ENCODE peak calls at places on chromosomes 13 and 19, in four cellular contexts. M is neural crest cell, P is GM23248, D is skeletal muscle cell. G is an unnamed sample.
A peak's percentile ranks its signal among the peaks of the same experiment; 100 is the strongest.

GRCh38 chr19:42076375-42076944 is 494 bp downstream of the ZNF574 start:
- DNase-seq in M (no peak), P (no peak), D (no peak), G (no peak)

GRCh38 chr13:66896933-66897332 is 333.2 kb downstream of the PCDH9 start:
- DNase-seq in M (no peak), P (no peak), D (no peak), G (no peak)

GRCh38 chr13:36352350-36352749 is 6.2 kb upstream of the SPART start:
- DNase-seq in M (no peak), P (peak; percentile 52), D (no peak), G (no peak)

GRCh38 chr19:14081797-14082674 is 3.5 kb downstream of the C19orf67 start:
- DNase-seq in M (no peak), P (peak; percentile 81), D (no peak), G (no peak)

GRCh38 chr13:59623516-59623915 is 540.2 kb downstream of the DIAPH3 start:
- DNase-seq in M (no peak), P (no peak), D (no peak), G (no peak)

GRCh38 chr19:50728084-50728737 is 5.0 kb downstream of the CLEC11A start:
- DNase-seq in M (peak; percentile 89), P (peak; percentile 77), D (peak; percentile 49), G (peak; percentile 65)

GRCh38 chr19:18499055-18499775 is 22.7 kb downstream of the ELL start:
- DNase-seq in M (no peak), P (no peak), D (no peak), G (no peak)

GRCh38 chr19:1104452-1105216 is 840 bp downstream of the GPX4 start:
- DNase-seq in M (peak; percentile 64), P (peak; percentile 89), D (no peak), G (peak; percentile 86)

GRCh38 chr19:4497770-4498389 is 20.4 kb downstream of the PLIN4 start:
- DNase-seq in M (no peak), P (no peak), D (no peak), G (no peak)

GRCh38 chr13:111213964-111214726 is 99.0 kb downstream of the ARHGEF7 start:
- DNase-seq in M (no peak), P (no peak), D (no peak), G (no peak)

GRCh38 chr13:25085125-25085742 is 10.7 kb upstream of the PABPC3 start:
- DNase-seq in M (peak; percentile 38), P (peak; percentile 63), D (peak; percentile 5), G (no peak)

GRCh38 chr13:113458218-113459065 is 5.2 kb upstream of the ADPRHL1 start:
- DNase-seq in M (no peak), P (peak; percentile 12), D (no peak), G (no peak)

GRCh38 chr19:45179063-45179847 is 671 bp downstream of the BLOC1S3 start:
- DNase-seq in M (no peak), P (peak; percentile 81), D (no peak), G (peak; percentile 64)

GRCh38 chr19:5101871-5102270 is 133.0 kb downstream of the KDM4B start:
- DNase-seq in M (no peak), P (no peak), D (no peak), G (no peak)

GRCh38 chr19:49264258-49264657 is 60.7 kb downstream of the SLC6A16 start:
- DNase-seq in M (no peak), P (no peak), D (no peak), G (peak; percentile 13)

GRCh38 chr13:84655677-84656076 is 773.4 kb upstream of the SLITRK1 start:
- DNase-seq in M (no peak), P (peak; percentile 53), D (no peak), G (no peak)

GRCh38 chr13:26584713-26585112 is 27.2 kb downstream of the WASF3 start:
- DNase-seq in M (no peak), P (peak; percentile 88), D (peak; percentile 76), G (no peak)

GRCh38 chr19:43784981-43785808 is 4.4 kb upstream of the KCNN4 start:
- DNase-seq in M (peak; percentile 60), P (peak; percentile 86), D (no peak), G (no peak)

GRCh38 chr13:80753951-80754350 is 413.0 kb upstream of the SPRY2 start:
- DNase-seq in M (no peak), P (no peak), D (peak; percentile 58), G (no peak)

GRCh38 chr13:105579821-105580707 is 955.4 kb downstream of the EFNB2 start:
- DNase-seq in M (no peak), P (no peak), D (no peak), G (no peak)

GRCh38 chr13:110421696-110422395 is 114.8 kb downstream of the COL4A2 start:
- DNase-seq in M (no peak), P (no peak), D (peak; percentile 48), G (no peak)

GRCh38 chr13:40082644-40083043 is 427.2 kb downstream of the COG6 start:
- DNase-seq in M (no peak), P (no peak), D (no peak), G (no peak)

GRCh38 chr13:92808007-92808406 is 418.6 kb upstream of the GPC6 start:
- DNase-seq in M (no peak), P (no peak), D (no peak), G (no peak)

GRCh38 chr19:10238172-10238783 is 7.1 kb upstream of the S1PR2 start:
- DNase-seq in M (no peak), P (peak; percentile 83), D (peak; percentile 85), G (peak; percentile 59)